ENCODE peak calls at places on chromosomes 11 and 22, in ten cellular contexts. One of them, this sample, is unnamed.

GRCh38 chr11:33687733-33688479 is 12.7 kb downstream of the C11orf91 start:
- DNase-seq in PC-3: peak; percentile 82
- DNase-seq in HuH-7.5: peak; percentile 41
- DNase-seq in Panc1: no peak
- DNase-seq in astrocyte of the cerebellum: peak; percentile 74
- DNase-seq in T-helper 2 cell: no peak
- DNase-seq in COR-L47: peak; percentile 66
- DNase-seq in HTR-8/SVneo: peak; percentile 64
- DNase-seq in tibial nerve: peak; percentile 82
- DNase-seq in putamen: peak; percentile 66
- DNase-seq in this sample: peak; percentile 56

GRCh38 chr11:121890377-121890776 is 225.6 kb downstream of the BLID start:
- DNase-seq in PC-3: peak; percentile 88
- DNase-seq in putamen: peak; percentile 19
- DNase-seq in HuH-7.5: no peak
- DNase-seq in tibial nerve: no peak
- DNase-seq in COR-L47: no peak
- DNase-seq in astrocyte of the cerebellum: peak; percentile 98
- DNase-seq in Panc1: no peak
- DNase-seq in T-helper 2 cell: no peak
- DNase-seq in HTR-8/SVneo: no peak
- DNase-seq in this sample: no peak

GRCh38 chr11:105357764-105358163 is 218.2 kb upstream of the CARD18 start:
- DNase-seq in T-helper 2 cell: no peak
- DNase-seq in HTR-8/SVneo: no peak
- DNase-seq in astrocyte of the cerebellum: peak; percentile 16
- DNase-seq in HuH-7.5: no peak
- DNase-seq in putamen: no peak
- DNase-seq in COR-L47: no peak
- DNase-seq in PC-3: peak; percentile 18
- DNase-seq in tibial nerve: no peak
- DNase-seq in Panc1: no peak
- DNase-seq in this sample: no peak

GRCh38 chr22:43827926-43828710 is 16.0 kb upstream of the EFCAB6 start:
- DNase-seq in astrocyte of the cerebellum: no peak
- DNase-seq in COR-L47: no peak
- DNase-seq in HuH-7.5: no peak
- DNase-seq in PC-3: no peak
- DNase-seq in HTR-8/SVneo: no peak
- DNase-seq in Panc1: no peak
- DNase-seq in T-helper 2 cell: no peak
- DNase-seq in tibial nerve: no peak
- DNase-seq in putamen: no peak
- DNase-seq in this sample: no peak

GRCh38 chr11:61698173-61698965 is 18.2 kb downstream of the DAGLA start:
- DNase-seq in Panc1: no peak
- DNase-seq in HuH-7.5: no peak
- DNase-seq in PC-3: no peak
- DNase-seq in putamen: no peak
- DNase-seq in astrocyte of the cerebellum: no peak
- DNase-seq in tibial nerve: no peak
- DNase-seq in HTR-8/SVneo: no peak
- DNase-seq in COR-L47: peak; percentile 26
- DNase-seq in T-helper 2 cell: no peak
- DNase-seq in this sample: no peak

GRCh38 chr11:5691963-5692358 is 2.4 kb downstream of the TRIM22 start:
- DNase-seq in putamen: no peak
- DNase-seq in HTR-8/SVneo: no peak
- DNase-seq in PC-3: no peak
- DNase-seq in tibial nerve: no peak
- DNase-seq in HuH-7.5: no peak
- DNase-seq in astrocyte of the cerebellum: no peak
- DNase-seq in Panc1: no peak
- DNase-seq in COR-L47: no peak
- DNase-seq in T-helper 2 cell: no peak
- DNase-seq in this sample: no peak

GRCh38 chr22:22085702-22086500 is 103.3 kb upstream of the TOP3B start:
- DNase-seq in putamen: no peak
- DNase-seq in T-helper 2 cell: no peak
- DNase-seq in astrocyte of the cerebellum: no peak
- DNase-seq in Panc1: no peak
- DNase-seq in HTR-8/SVneo: no peak
- DNase-seq in COR-L47: no peak
- DNase-seq in HuH-7.5: no peak
- DNase-seq in tibial nerve: no peak
- DNase-seq in PC-3: peak; percentile 17
- DNase-seq in this sample: no peak

GRCh38 chr11:45799562-45799961 is 5.4 kb upstream of the SLC35C1 start:
- DNase-seq in Panc1: no peak
- DNase-seq in HTR-8/SVneo: no peak
- DNase-seq in HuH-7.5: no peak
- DNase-seq in astrocyte of the cerebellum: no peak
- DNase-seq in tibial nerve: no peak
- DNase-seq in putamen: no peak
- DNase-seq in T-helper 2 cell: no peak
- DNase-seq in PC-3: no peak
- DNase-seq in COR-L47: no peak
- DNase-seq in this sample: no peak

GRCh38 chr11:9941991-9942390 is 278.1 kb downstream of the SWAP70 start:
- DNase-seq in COR-L47: no peak
- DNase-seq in putamen: no peak
- DNase-seq in tibial nerve: no peak
- DNase-seq in astrocyte of the cerebellum: no peak
- DNase-seq in HTR-8/SVneo: no peak
- DNase-seq in Panc1: no peak
- DNase-seq in PC-3: no peak
- DNase-seq in T-helper 2 cell: no peak
- DNase-seq in HuH-7.5: no peak
- DNase-seq in this sample: no peak

GRCh38 chr11:117717485-117718314 is 79.3 kb downstream of the DSCAML1 start:
- DNase-seq in HuH-7.5: peak; percentile 56
- DNase-seq in COR-L47: peak; percentile 76
- DNase-seq in Panc1: no peak
- DNase-seq in putamen: peak; percentile 92
- DNase-seq in T-helper 2 cell: no peak
- DNase-seq in HTR-8/SVneo: no peak
- DNase-seq in PC-3: peak; percentile 57
- DNase-seq in tibial nerve: no peak
- DNase-seq in astrocyte of the cerebellum: no peak
- DNase-seq in this sample: no peak